ENCODE peak calls at places on chromosomes 12 and 14, in six cellular contexts. B is SW480; Y is lung; V is CD8-positive, alpha-beta T cell; O is OCI-LY7; M is T-helper 1 cell. W is an unnamed sample.
A peak's percentile ranks its signal among the peaks of the same experiment; 100 is the strongest.

GRCh38 chr12:46384451-46385301 is 12.1 kb upstream of the SLC38A2 start:
- DNase-seq in Y (no peak), O (no peak), B (no peak), V (no peak), M (no peak), W (no peak)

GRCh38 chr14:76376001-76376404 is at the start of gene ESRRB:
- DNase-seq in V (no peak), M (no peak), Y (no peak), B (peak; percentile 88), O (no peak), W (no peak)

GRCh38 chr14:68268719-68269118 is 449.1 kb downstream of the RAD51B start:
- DNase-seq in O (peak; percentile 55), Y (no peak), B (peak; percentile 23), V (no peak), M (no peak), W (peak; percentile 64)

GRCh38 chr12:91529829-91530228 is 347.2 kb upstream of the DCN start:
- DNase-seq in M (no peak), Y (no peak), B (no peak), V (no peak), O (no peak), W (no peak)

GRCh38 chr12:108129017-108129812 is at the start of gene WSCD2:
- DNase-seq in Y (no peak), B (no peak), V (no peak), O (no peak), M (no peak), W (peak; percentile 5)

GRCh38 chr14:101111620-101112290 is 208.2 kb upstream of the RTL1 start:
- DNase-seq in V (no peak), M (no peak), O (no peak), Y (peak; percentile 26), B (no peak), W (no peak)

GRCh38 chr14:67806228-67806627 is 10.2 kb downstream of the ZFYVE26 start:
- DNase-seq in Y (no peak), O (no peak), B (no peak), V (no peak), M (no peak), W (no peak)

GRCh38 chr12:34390846-34391700 is 368.8 kb downstream of the ALG10 start:
- DNase-seq in B (no peak), Y (no peak), M (no peak), V (no peak), O (no peak), W (no peak)

GRCh38 chr12:53474819-53475218 is 22.9 kb downstream of the PCBP2 start:
- DNase-seq in O (no peak), Y (no peak), M (no peak), B (no peak), V (no peak), W (no peak)

GRCh38 chr12:123027726-123028445 is 47.4 kb downstream of the ARL6IP4 start:
- DNase-seq in O (no peak), Y (no peak), M (no peak), V (no peak), B (no peak), W (no peak)

GRCh38 chr12:13443028-13443427 is 246.5 kb downstream of the EMP1 start:
- DNase-seq in O (no peak), V (no peak), M (no peak), Y (peak; percentile 17), B (no peak), W (no peak)

GRCh38 chr14:29144598-29144997 is 378.0 kb downstream of the FOXG1 start:
- DNase-seq in O (no peak), B (no peak), Y (no peak), V (no peak), M (no peak), W (no peak)

GRCh38 chr14:101603096-101603495 is 41.8 kb downstream of the DIO3 start:
- DNase-seq in Y (no peak), M (no peak), B (no peak), O (no peak), V (no peak), W (no peak)

GRCh38 chr14:22819191-22819988 is 4.2 kb upstream of the SLC7A7 start:
- DNase-seq in Y (no peak), V (no peak), M (no peak), B (no peak), O (peak; percentile 73), W (no peak)

GRCh38 chr12:48442191-48442828 is 30.0 kb upstream of the ANP32D start:
- DNase-seq in Y (no peak), B (peak; percentile 23), V (no peak), O (peak; percentile 10), M (no peak), W (peak; percentile 1)

GRCh38 chr12:114319422-114319821 is 86.5 kb downstream of the TBX5 start:
- DNase-seq in M (no peak), O (no peak), V (no peak), B (peak; percentile 35), Y (peak; percentile 33), W (no peak)

GRCh38 chr12:106305376-106305775 is 2.8 kb downstream of the TCP11L2 start:
- DNase-seq in O (no peak), M (no peak), V (no peak), Y (no peak), B (no peak), W (no peak)

GRCh38 chr12:34343766-34344165 is 321.5 kb downstream of the ALG10 start:
- DNase-seq in V (no peak), Y (no peak), M (no peak), B (no peak), O (no peak), W (no peak)

GRCh38 chr14:59251811-59252771 is 63.6 kb downstream of the DAAM1 start:
- DNase-seq in Y (no peak), B (no peak), O (no peak), V (no peak), M (no peak), W (no peak)

W was measured in immature natural killer cell.